ENCODE peak calls at places on chromosomes 3 and 15, in seven cellular contexts. P is effector memory CD8-positive, alpha-beta T cell; G is T-helper 2 cell; V is activated CD8-positive, alpha-beta memory T cell treated with anti-CD3 and anti-CD28 coated beads, Interleukin-2, amount 50 U/mL, for 48 hours; B is NCI-H748 treated with DMSO at 0.1 percent for 48 hours; Q is RKO; T is sciatic nerve. L is an unnamed sample.

GRCh38 chr3:176926034-176926433 is 271.2 kb downstream of the TBL1XR1 start:
- DNase-seq in P (no peak), G (no peak), V (no peak), B (no peak), Q (no peak), T (no peak), L (no peak)

GRCh38 chr3:43523454-43524053 is 98.3 kb downstream of the ANO10 start:
- DNase-seq in P (no peak), G (peak), V (peak), B (no peak), Q (peak), T (no peak), L (peak)

GRCh38 chr3:196620228-196620627 is 19.3 kb upstream of the NRROS start:
- DNase-seq in P (no peak), G (peak), V (no peak), B (no peak), Q (no peak), T (no peak), L (peak)

GRCh38 chr3:41593760-41594159 is 368.1 kb downstream of the ULK4 start:
- DNase-seq in P (no peak), G (no peak), V (no peak), B (no peak), Q (no peak), T (no peak), L (no peak)

GRCh38 chr3:152657002-152657400 is 177.9 kb upstream of the P2RY1 start:
- DNase-seq in P (no peak), G (no peak), V (no peak), B (no peak), Q (no peak), T (no peak), L (no peak)

GRCh38 chr3:107752202-107752990 is 229.6 kb downstream of the BBX start:
- DNase-seq in P (no peak), G (peak), V (no peak), B (peak), Q (peak), T (no peak), L (peak)

GRCh38 chr3:72446406-72447058 is 401.7 kb downstream of the SHQ1 start:
- DNase-seq in P (peak), G (peak), V (peak), B (no peak), Q (peak), T (peak), L (no peak)

GRCh38 chr3:195411831-195412230 is 31.0 kb downstream of the ACAP2 start:
- DNase-seq in P (no peak), G (no peak), V (no peak), B (no peak), Q (no peak), T (no peak), L (peak)

GRCh38 chr15:48645558-48646330 is at the start of gene FBN1:
- DNase-seq in P (no peak), G (peak), V (peak), B (no peak), Q (no peak), T (peak), L (peak)

L was measured in brain microvascular endothelial cell.